ENCODE peak calls at places on chromosome 3, in six cellular contexts. U, K, A, D, T and N are unnamed samples.

GRCh38 chr3:48990636-48991421 is 788 bp downstream of the P4HTM start:
- DNase-seq in A (no peak), T (no peak), D (no peak), K (no peak), U (no peak), N (no peak)

GRCh38 chr3:187243933-187244564 is 46.8 kb downstream of the RTP1 start:
- DNase-seq in T (no peak), D (no peak), K (no peak), U (no peak), A (no peak), N (no peak)

GRCh38 chr3:180633722-180634121 is 31.8 kb downstream of the TTC14 start:
- DNase-seq in T (no peak), A (no peak), U (no peak), D (no peak), K (no peak), N (no peak)

GRCh38 chr3:191290311-191291025 is 38.7 kb upstream of the CCDC50 start:
- DNase-seq in A (no peak), D (no peak), K (no peak), T (no peak), U (no peak), N (no peak)

GRCh38 chr3:55877703-55878102 is 390.6 kb upstream of the WNT5A start:
- DNase-seq in K (no peak), U (no peak), D (no peak), A (no peak), T (no peak), N (no peak)

GRCh38 chr3:17176757-17177156 is 292.0 kb downstream of the PLCL2 start:
- DNase-seq in U (peak), T (no peak), A (no peak), K (no peak), D (no peak), N (no peak)

GRCh38 chr3:99499235-99499798 is 139.1 kb upstream of the COL8A1 start:
- DNase-seq in U (peak), D (peak), T (peak), K (no peak), A (no peak), N (no peak)

GRCh38 chr3:194890086-194890485 is 204.4 kb downstream of the FAM43A start:
- DNase-seq in D (no peak), K (no peak), U (no peak), A (no peak), T (no peak), N (no peak)

GRCh38 chr3:126399348-126399730 is 4.6 kb downstream of the CFAP100 start:
- DNase-seq in T (peak), A (no peak), K (no peak), D (no peak), U (no peak), N (no peak)

GRCh38 chr3:62332771-62333381 is 40.5 kb downstream of the FEZF2 start:
- DNase-seq in D (no peak), A (no peak), T (no peak), K (no peak), U (no peak), N (no peak)

GRCh38 chr3:34008191-34008590 is 209.8 kb downstream of the PDCD6IP start:
- DNase-seq in A (peak), K (no peak), T (no peak), U (no peak), D (no peak), N (no peak)

GRCh38 chr3:196122021-196122687 is 40.3 kb upstream of the TFRC start:
- DNase-seq in K (no peak), D (peak), U (peak), A (no peak), T (no peak), N (no peak)

GRCh38 chr3:10883478-10884234 is 67.6 kb downstream of the SLC6A11 start:
- DNase-seq in U (peak), A (no peak), T (no peak), K (no peak), D (peak), N (no peak)

GRCh38 chr3:161372321-161373260 is 1.3 kb upstream of the SPTSSB start:
- DNase-seq in A (no peak), U (no peak), D (no peak), T (no peak), K (peak), N (peak)
- TF ChIP-seq POLR2A in A (no peak), U (no peak), D (no peak), T (no peak), K (no peak), N (no peak)

GRCh38 chr3:127706785-127707351 is 34.1 kb downstream of the ABTB1 start:
- DNase-seq in D (no peak), K (no peak), T (no peak), A (no peak), U (peak), N (no peak)

GRCh38 chr3:127709320-127710060 is 36.7 kb downstream of the ABTB1 start:
- DNase-seq in U (no peak), A (no peak), D (no peak), T (no peak), K (no peak), N (no peak)

GRCh38 chr3:127708837-127709236 is 36.1 kb downstream of the ABTB1 start:
- DNase-seq in K (no peak), U (no peak), T (no peak), D (no peak), A (no peak), N (no peak)

GRCh38 chr3:127707777-127708438 is 35.2 kb downstream of the ABTB1 start:
- DNase-seq in T (no peak), D (no peak), K (no peak), U (no peak), A (no peak), N (no peak)

DNA sequence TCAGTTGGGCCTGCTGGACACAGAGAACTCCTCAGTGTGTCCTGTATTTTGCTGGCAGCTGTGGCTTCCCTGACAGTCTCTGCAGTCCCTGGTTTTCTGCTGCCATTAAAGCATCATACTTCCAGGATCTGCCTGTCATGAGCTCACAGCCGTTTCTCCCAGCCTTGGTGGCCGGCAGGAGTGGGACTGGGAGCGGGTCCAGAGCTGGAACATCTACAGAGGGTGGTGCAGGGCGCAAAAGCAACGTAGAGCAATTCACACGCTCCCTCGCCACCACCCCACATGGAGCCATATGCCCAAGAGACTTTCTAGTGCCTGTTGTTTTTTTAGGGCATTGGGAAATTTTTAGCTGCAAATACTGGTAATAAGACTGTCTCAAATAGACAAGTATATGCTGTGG is 33.6 kb downstream of the ABTB1 start:
- DNase-seq in K (no peak), U (no peak), D (no peak), T (no peak), A (no peak), N (no peak)
- TF ChIP-seq TAF1 in K (no peak), U (no peak), D (no peak), T (no peak), A (no peak), N (no peak)

GRCh38 chr3:158107508-158108095 is 1.4 kb upstream of the SHOX2 start:
- DNase-seq in K (no peak), U (no peak), D (no peak), T (no peak), A (no peak), N (no peak)

GRCh38 chr3:158106773-158107461 is 697 bp upstream of the SHOX2 start:
- DNase-seq in K (no peak), A (no peak), U (no peak), T (no peak), D (no peak), N (no peak)

GRCh38 chr3:158104346-158105020 is 1.7 kb downstream of the SHOX2 start:
- DNase-seq in A (no peak), K (no peak), D (no peak), T (no peak), U (no peak), N (no peak)

GRCh38 chr3:158105124-158105709 is 1.0 kb downstream of the SHOX2 start:
- DNase-seq in D (no peak), U (peak), T (no peak), K (no peak), A (no peak), N (no peak)

GRCh38 chr3:158105710-158106438 is at the start of gene SHOX2:
- DNase-seq in U (peak), T (no peak), A (no peak), D (no peak), K (no peak), N (no peak)
- TF ChIP-seq POLR2AphosphoS5 in U (no peak), T (no peak), A (no peak), D (no peak), K (no peak), N (no peak)

GRCh38 chr3:129305592-129306091 is 27.0 kb downstream of the HMCES start:
- DNase-seq in K (no peak), U (peak), T (no peak), D (no peak), A (peak), N (no peak)
- TF ChIP-seq POLR2A in K (no peak), U (no peak), T (peak), D (no peak), A (peak), N (no peak)

GRCh38 chr3:124696011-124696410 is 34.2 kb upstream of the UMPS start:
- DNase-seq in K (no peak), U (no peak), A (no peak), T (no peak), D (no peak), N (no peak)

GRCh38 chr3:124695369-124695768 is 34.9 kb upstream of the UMPS start:
- DNase-seq in A (no peak), U (no peak), D (no peak), T (no peak), K (no peak), N (no peak)

GRCh38 chr3:124699033-124699432 is 31.2 kb upstream of the UMPS start:
- DNase-seq in K (no peak), T (no peak), U (no peak), A (no peak), D (peak), N (no peak)

GRCh38 chr3:124699686-124700396 is 30.4 kb upstream of the UMPS start:
- DNase-seq in U (peak), K (no peak), T (no peak), D (peak), A (no peak), N (no peak)

DNA sequence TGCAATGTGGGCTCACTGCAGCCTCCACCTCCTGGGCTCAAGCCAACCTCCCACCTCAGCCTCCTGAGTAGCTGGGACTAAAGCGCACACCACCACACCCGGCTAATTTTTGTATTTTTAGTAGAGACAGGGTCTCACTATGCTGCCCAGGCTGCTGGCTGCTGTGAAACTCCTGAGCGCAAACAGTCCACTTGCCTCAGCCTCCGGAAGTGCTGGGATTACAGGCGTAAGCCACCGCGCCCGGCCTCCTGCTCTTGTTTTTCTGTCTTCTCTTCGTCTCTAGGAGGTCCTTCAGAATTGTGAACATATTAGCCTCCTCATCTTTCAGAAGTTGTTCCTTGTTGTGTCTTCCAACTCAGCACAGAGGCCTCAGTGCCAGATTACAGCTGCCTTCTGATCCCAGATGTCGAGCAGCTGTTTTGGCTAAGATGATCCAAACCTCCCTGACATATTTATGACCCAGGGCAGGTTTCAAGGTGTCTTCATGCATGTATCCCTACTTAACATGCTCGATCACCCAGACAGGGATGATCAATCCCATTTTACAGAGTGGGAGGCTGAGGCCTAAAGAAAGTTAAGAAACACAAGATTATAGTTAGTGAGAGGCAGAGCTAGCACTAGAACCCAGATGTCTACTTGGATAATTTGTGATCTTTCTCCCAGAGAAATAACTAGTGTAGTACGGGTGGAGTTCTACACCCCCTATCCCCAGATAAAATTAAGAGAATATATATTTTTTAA is 32.1 kb upstream of the UMPS start:
- DNase-seq in D (no peak), T (no peak), K (no peak), U (no peak), A (no peak), N (no peak)
- TF ChIP-seq TAF1 in D (no peak), T (no peak), K (no peak), U (no peak), A (no peak), N (no peak)